ENCODE peak calls at places on chromosome 1, in eight cellular contexts. K is Caki2; P is HEK293T; L is mesenteric fat pad; B is ovary; Y is heart right ventricle; A is mesendoderm; J is stimulated activated CD4-positive, alpha-beta T cell treated with anti-CD3 and anti-CD28 coated beads, Interleukin-4, amount 100 ng/mL, for 1 hour. O is an unnamed sample.

GRCh38 chr1:110248746-110249145 is 38.6 kb downstream of the KCNC4 start:
- DNase-seq in A (no peak), L (peak), Y (no peak), P (no peak), J (no peak), K (no peak), B (no peak), O (no peak)

GRCh38 chr1:213070399-213070798 is 19.4 kb downstream of the RPS6KC1 start:
- DNase-seq in P (no peak), B (no peak), L (no peak), A (no peak), Y (no peak), J (no peak), K (peak), O (peak)

GRCh38 chr1:14009576-14009975 is 309.6 kb downstream of the PRDM2 start:
- DNase-seq in P (no peak), K (no peak), J (no peak), A (no peak), L (no peak), B (no peak), Y (no peak), O (no peak)

GRCh38 chr1:245131026-245131393 is 23.8 kb upstream of the KIF26B start:
- DNase-seq in P (no peak), B (no peak), Y (no peak), J (no peak), K (no peak), L (peak), A (no peak), O (no peak)

GRCh38 chr1:157806431-157807149 is 13.3 kb downstream of the FCRL1 start:
- DNase-seq in Y (no peak), B (no peak), A (no peak), J (no peak), L (no peak), K (no peak), P (no peak), O (no peak)

GRCh38 chr1:88662723-88663122 is 21.4 kb upstream of the PKN2 start:
- DNase-seq in Y (no peak), J (no peak), P (no peak), K (no peak), A (peak), L (no peak), B (no peak), O (no peak)

GRCh38 chr1:46568614-46569013 is 17.2 kb upstream of the KNCN start:
- DNase-seq in J (no peak), P (no peak), A (no peak), B (no peak), L (no peak), Y (no peak), K (no peak), O (no peak)

GRCh38 chr1:5562769-5563168 is 429.5 kb downstream of the NPHP4 start:
- DNase-seq in K (no peak), J (no peak), P (no peak), Y (no peak), L (no peak), B (no peak), A (no peak), O (no peak)

GRCh38 chr1:243851765-243852164 is 1.7 kb upstream of the AKT3 start:
- DNase-seq in K (no peak), Y (no peak), P (no peak), A (no peak), J (no peak), L (no peak), B (no peak), O (no peak)

GRCh38 chr1:46394108-46394871 is at the start of gene FAAH:
- DNase-seq in P (no peak), K (peak), A (peak), J (peak), B (peak), Y (peak), L (no peak), O (no peak)

GRCh38 chr1:27455166-27455811 is 34.7 kb downstream of the WASF2 start:
- DNase-seq in J (no peak), B (no peak), L (no peak), Y (no peak), A (no peak), P (no peak), K (peak), O (no peak)

GRCh38 chr1:53449026-53449425 is 10.2 kb upstream of the DMRTB1 start:
- DNase-seq in A (peak), Y (no peak), B (no peak), L (no peak), J (no peak), K (no peak), P (no peak), O (no peak)

GRCh38 chr1:44778705-44779576 is 3.6 kb downstream of the RPS8 start:
- DNase-seq in J (no peak), A (no peak), P (no peak), K (no peak), B (no peak), L (no peak), Y (no peak), O (no peak)